ENCODE peak calls at places on chromosomes 12 and 14, in seven cellular contexts. I, Q, V, D, U, N and R are unnamed samples.

GRCh38 chr14:24258119-24258518 is 4.9 kb downstream of the TGM1 start:
- DNase-seq in I (no peak), N (no peak), U (no peak), D (no peak), Q (no peak), V (no peak), R (no peak)

GRCh38 chr12:94205738-94206310 is 57.4 kb downstream of the PLXNC1 start:
- DNase-seq in I (no peak), V (peak), N (no peak), D (peak), U (no peak), Q (no peak), R (no peak)

GRCh38 chr12:3218846-3219632 is 141.9 kb downstream of the TSPAN9 start:
- DNase-seq in D (no peak), U (no peak), V (no peak), N (no peak), Q (no peak), I (no peak), R (no peak)

GRCh38 chr12:102675672-102676071 is 195.3 kb upstream of the IGF1 start:
- DNase-seq in N (no peak), Q (no peak), V (no peak), D (no peak), I (peak), U (no peak), R (no peak)

GRCh38 chr12:47828967-47829482 is 9.3 kb upstream of the HDAC7 start:
- DNase-seq in D (no peak), N (no peak), V (no peak), U (no peak), Q (no peak), I (peak), R (no peak)

GRCh38 chr12:93234641-93235040 is 143.1 kb upstream of the NUDT4 start:
- DNase-seq in N (no peak), I (no peak), D (no peak), V (no peak), U (no peak), Q (no peak), R (no peak)

GRCh38 chr12:47078733-47079364 is 572 bp upstream of the PCED1B start:
- DNase-seq in D (peak), I (no peak), Q (peak), N (no peak), U (peak), V (no peak), R (no peak)

GRCh38 chr14:90815817-90816662 is at the start of gene TTC7B:
- DNase-seq in D (no peak), U (peak), N (no peak), Q (peak), V (peak), I (no peak), R (no peak)

GRCh38 chr12:19165446-19165845 is 35.9 kb downstream of the PLEKHA5 start:
- DNase-seq in V (no peak), N (no peak), Q (no peak), D (no peak), U (no peak), I (no peak), R (no peak)

GRCh38 chr12:45986646-45987338 is 3.6 kb downstream of the SCAF11 start:
- DNase-seq in D (no peak), N (no peak), V (peak), U (no peak), I (no peak), Q (no peak), R (peak)

GRCh38 chr12:108801736-108802665 is 55.4 kb downstream of the SSH1 start:
- DNase-seq in D (no peak), Q (no peak), U (peak), N (peak), V (no peak), I (peak), R (no peak)

GRCh38 chr14:25048170-25049126 is 1.5 kb downstream of the STXBP6 start:
- DNase-seq in N (no peak), U (no peak), I (peak), V (no peak), Q (no peak), D (no peak), R (no peak)

GRCh38 chr12:89875809-89876208 is 167.2 kb upstream of the ATP2B1 start:
- DNase-seq in D (no peak), I (no peak), U (no peak), Q (no peak), N (no peak), V (no peak), R (no peak)

GRCh38 chr14:74242055-74243042 is 3.1 kb downstream of the VSX2 start:
- DNase-seq in V (no peak), U (no peak), D (no peak), N (no peak), I (no peak), Q (no peak), R (no peak)

GRCh38 chr14:69270097-69270496 is 10.1 kb downstream of the GALNT16 start:
- DNase-seq in I (no peak), V (no peak), Q (no peak), D (no peak), N (no peak), U (no peak), R (no peak)

GRCh38 chr12:116490481-116490880 is 68.7 kb upstream of the MAP1LC3B2 start:
- DNase-seq in D (no peak), U (no peak), V (no peak), Q (no peak), I (peak), N (no peak), R (no peak)

GRCh38 chr12:118374909-118375308 is 1.4 kb upstream of the SUDS3 start:
- DNase-seq in N (no peak), Q (no peak), V (no peak), D (no peak), U (no peak), I (peak), R (no peak)

GRCh38 chr12:132529899-132530298 is 39.9 kb downstream of the FBRSL1 start:
- DNase-seq in D (no peak), V (no peak), I (no peak), U (no peak), N (no peak), Q (no peak), R (peak)

GRCh38 chr14:52103416-52103815 is 34.6 kb upstream of the NID2 start:
- DNase-seq in N (no peak), D (no peak), V (no peak), I (no peak), Q (no peak), U (no peak), R (no peak)

GRCh38 chr12:48786591-48787544 is 2.0 kb downstream of the ADCY6 start:
- DNase-seq in I (peak), D (no peak), Q (no peak), N (no peak), U (no peak), V (no peak), R (no peak)

GRCh38 chr12:59459966-59460365 is 135.9 kb upstream of the SLC16A7 start:
- DNase-seq in U (no peak), N (peak), V (no peak), Q (no peak), D (no peak), I (peak), R (no peak)

GRCh38 chr14:21039059-21039422 is 3.1 kb upstream of the RNASE7 start:
- DNase-seq in V (no peak), U (peak), I (peak), D (no peak), Q (no peak), N (peak), R (no peak)

GRCh38 chr12:124841558-124841945 is 22.1 kb downstream of the SCARB1 start:
- DNase-seq in Q (no peak), U (no peak), D (no peak), V (no peak), I (no peak), N (no peak), R (no peak)

GRCh38 chr12:2648406-2648805 is 146.4 kb upstream of the FKBP4 start:
- DNase-seq in I (no peak), U (no peak), D (no peak), V (no peak), Q (no peak), N (no peak), R (no peak)

GRCh38 chr14:79278286-79278797 is 933.0 kb downstream of the DIO2 start:
- DNase-seq in Q (no peak), U (peak), N (no peak), V (no peak), D (no peak), I (no peak), R (no peak)

GRCh38 chr12:14843425-14843887 is at the start of gene ART4:
- DNase-seq in Q (no peak), U (peak), V (no peak), D (no peak), N (no peak), I (no peak), R (no peak)

GRCh38 chr12:55636853-55637252 is at the start of gene OR10P1:
- DNase-seq in U (no peak), D (no peak), I (no peak), V (no peak), N (no peak), Q (no peak), R (no peak)

GRCh38 chr12:93741741-93742085 is 64.5 kb downstream of the CRADD start:
- DNase-seq in N (no peak), V (no peak), Q (no peak), D (no peak), I (peak), U (peak), R (no peak)

DNA sequence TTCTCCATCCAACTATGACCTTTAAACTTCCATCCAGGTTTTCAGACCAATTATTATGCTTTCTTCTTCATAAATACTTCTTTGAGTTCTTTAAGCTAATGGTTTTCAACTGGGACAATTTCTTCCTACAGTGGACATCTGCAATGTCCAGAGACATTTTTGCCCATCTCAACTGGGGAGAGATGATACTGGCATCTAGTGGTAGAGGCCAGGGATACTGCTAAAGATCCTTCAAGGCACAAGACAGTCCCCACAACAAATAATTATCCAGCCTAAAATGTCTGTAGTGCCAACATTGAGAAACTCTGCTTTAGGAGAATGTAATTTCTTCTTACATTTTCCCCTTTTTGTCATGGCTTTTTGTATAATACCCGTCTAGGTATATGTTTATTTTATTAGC is 10.6 kb downstream of the TRHDE start:
- DNase-seq in I (peak), N (no peak), V (no peak), U (no peak), D (no peak), Q (no peak), R (no peak)
- TF ChIP-seq CTCF in I (peak), N (peak), V (no peak), U (no peak), D (peak), Q (no peak), R (no peak)

DNA sequence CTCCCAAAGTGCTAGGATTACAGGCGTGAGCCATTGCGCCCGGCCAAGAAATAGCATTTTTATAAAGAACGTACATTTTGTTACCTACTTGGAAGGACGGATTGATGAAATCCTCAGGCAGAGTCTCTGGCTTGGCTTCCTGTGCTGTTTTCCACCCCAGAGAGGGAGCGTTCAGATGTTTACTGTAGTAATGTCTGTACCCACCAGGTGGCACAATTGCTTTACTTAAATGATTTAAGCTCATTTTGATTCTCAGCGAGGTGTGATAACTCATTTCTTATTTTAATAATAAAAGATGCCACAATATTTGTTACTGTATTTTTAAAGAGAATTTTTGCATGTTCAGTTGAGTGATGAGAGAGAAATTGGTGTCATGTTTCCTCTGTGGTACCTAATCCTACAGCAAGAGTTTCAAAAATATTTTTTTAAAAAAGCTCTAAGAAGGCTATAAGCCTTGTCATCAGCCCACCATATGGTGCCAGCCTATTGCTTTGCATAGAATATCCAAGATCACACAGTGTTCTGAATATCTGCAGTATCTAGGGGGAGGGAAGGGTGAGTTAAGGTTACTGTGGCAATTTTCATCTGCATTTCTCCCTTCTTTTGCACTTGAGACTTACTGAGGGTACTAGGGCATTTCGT is 82.6 kb upstream of the TRAF3 start:
- DNase-seq in U (peak), D (peak), Q (peak), I (peak), V (peak), N (peak), R (no peak)
- TF ChIP-seq CTCF in U (peak), D (peak), Q (peak), I (peak), V (peak), N (peak), R (peak)

GRCh38 chr12:99658950-99659349 is 11.4 kb downstream of the GARIN6 start:
- DNase-seq in V (peak), U (no peak), N (no peak), Q (no peak), I (peak), D (no peak), R (no peak)
- TF ChIP-seq CTCF in V (peak), U (peak), N (no peak), Q (no peak), I (no peak), D (peak), R (no peak)

GRCh38 chr12:6057693-6058092 is 66.8 kb downstream of the VWF start:
- DNase-seq in N (no peak), V (no peak), I (no peak), U (peak), D (no peak), Q (no peak), R (no peak)
- TF ChIP-seq CTCF in N (no peak), V (no peak), I (no peak), U (peak), D (no peak), Q (no peak), R (no peak)

GRCh38 chr12:68113644-68114043 is 45.9 kb downstream of the IFNG start:
- DNase-seq in V (peak), Q (peak), U (no peak), N (no peak), D (no peak), I (no peak), R (no peak)
- TF ChIP-seq CTCF in V (peak), Q (peak), U (no peak), N (no peak), D (peak), I (peak), R (no peak)

GRCh38 chr12:96902076-96902475 is 5.0 kb upstream of the NEDD1 start:
- DNase-seq in D (no peak), U (no peak), I (peak), V (peak), Q (no peak), N (no peak), R (no peak)
- TF ChIP-seq CTCF in D (peak), U (no peak), I (no peak), V (peak), Q (no peak), N (no peak), R (no peak)

DNA sequence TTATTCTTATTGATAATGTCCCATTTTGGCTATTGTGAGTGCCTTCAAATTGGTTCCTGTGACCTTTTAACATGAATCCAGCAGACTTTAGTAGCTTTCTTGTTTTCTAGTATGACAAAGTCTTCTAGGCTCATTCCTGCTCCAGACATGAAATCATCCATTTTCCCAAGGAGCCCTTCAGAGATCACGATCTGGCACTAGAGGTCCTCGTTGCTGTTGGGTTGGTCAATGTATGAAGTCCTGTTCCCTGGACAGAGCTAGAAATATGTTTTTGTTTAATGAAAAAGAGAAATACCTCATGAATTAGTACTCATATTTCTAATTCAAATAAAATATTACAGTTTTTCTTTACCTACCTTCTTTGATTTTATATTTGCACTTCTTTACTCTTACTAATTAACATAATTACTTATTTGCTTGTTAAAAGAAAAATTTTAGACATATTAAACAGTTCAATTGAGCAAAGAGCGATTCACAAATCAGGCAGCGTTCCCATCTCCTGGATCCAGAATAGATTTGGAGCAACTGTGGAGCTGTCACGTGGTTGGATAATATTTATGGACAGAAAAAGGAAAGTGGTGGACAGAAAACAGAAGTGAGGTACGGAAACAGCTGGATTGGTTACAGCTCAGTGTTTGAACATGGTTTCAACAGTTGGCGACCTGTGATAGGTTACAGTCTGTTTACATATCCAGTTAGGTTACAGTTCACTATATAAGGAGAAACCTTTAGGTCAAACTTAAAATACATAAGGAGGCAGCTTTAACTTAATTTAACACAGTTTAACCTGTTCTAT is 19.8 kb upstream of the FAM234B start:
- DNase-seq in U (peak), V (no peak), D (no peak), N (no peak), I (peak), Q (no peak), R (no peak)
- TF ChIP-seq CTCF in U (peak), V (no peak), D (no peak), N (peak), I (peak), Q (no peak), R (peak)

DNA sequence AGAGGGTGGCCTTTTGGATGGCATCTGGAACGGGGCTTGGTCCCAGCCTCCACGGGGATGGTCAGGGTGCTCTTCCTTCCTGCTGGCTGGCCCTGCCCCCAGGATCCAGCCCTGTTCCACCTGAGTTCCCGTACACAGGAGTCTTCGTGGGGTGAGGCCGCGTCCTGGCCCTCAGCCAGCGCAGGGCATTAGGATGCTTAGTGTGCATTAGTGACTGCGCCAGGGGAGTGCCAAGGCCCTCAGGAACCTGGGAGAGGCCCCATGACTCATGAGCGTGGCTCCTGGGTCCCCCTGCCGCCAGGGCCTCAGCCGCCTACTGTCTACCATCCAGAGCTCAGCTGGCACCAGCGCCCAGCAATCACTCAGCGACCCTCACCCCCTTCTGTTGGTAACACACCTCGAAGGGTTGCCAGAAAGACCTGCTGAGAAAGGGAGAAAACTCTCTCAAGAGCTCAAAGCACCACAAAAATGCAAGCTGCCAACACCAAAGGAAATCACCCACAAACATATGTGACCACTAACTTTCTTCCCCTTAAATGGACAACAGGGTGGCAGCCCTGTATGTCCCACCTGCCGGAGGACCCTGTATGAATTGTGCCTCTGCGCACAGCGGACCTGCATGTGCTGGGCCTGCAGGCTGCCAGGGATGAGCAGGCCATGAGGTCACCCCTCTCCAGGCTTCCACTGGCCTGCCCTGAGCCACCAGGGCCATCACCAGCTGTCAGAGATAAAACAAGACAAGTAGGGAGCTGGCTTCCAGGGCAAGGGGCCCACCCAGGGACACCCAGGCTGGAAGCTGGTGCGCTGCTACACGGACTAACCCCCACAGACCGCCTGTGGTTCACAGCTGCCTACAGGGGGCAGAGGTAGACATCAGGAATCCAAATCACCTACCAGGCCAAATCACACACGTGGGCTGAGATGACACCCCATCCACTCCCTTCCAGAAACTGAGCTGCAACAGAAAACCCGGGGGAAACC is 28.7 kb downstream of the CCDC85C start:
- DNase-seq in U (no peak), D (no peak), Q (no peak), I (no peak), N (no peak), V (no peak), R (no peak)
- TF ChIP-seq CTCF in U (no peak), D (peak), Q (no peak), I (no peak), N (peak), V (no peak), R (no peak)